ENCODE peak calls at places on chromosomes 16 and 17, in four cellular contexts. R, B, L and O are unnamed samples.
A peak's percentile ranks its signal among the peaks of the same experiment; 100 is the strongest.

GRCh38 chr17:39001703-39002637 is 34.8 kb upstream of the FBXO47 start:
- DNase-seq in R (no peak), B (no peak), L (no peak), O (no peak)

GRCh38 chr16:11403920-11404319 is 58.7 kb downstream of the RMI2 start:
- DNase-seq in R (no peak), B (no peak), L (no peak), O (no peak)

GRCh38 chr16:48317614-48318013 is 67.6 kb downstream of the SIAH1 start:
- DNase-seq in R (no peak), B (no peak), L (no peak), O (no peak)

GRCh38 chr16:80824623-80825364 is 20.4 kb upstream of the CDYL2 start:
- DNase-seq in R (peak; percentile 7), B (no peak), L (peak; percentile 59), O (peak; percentile 62)

GRCh38 chr17:57584050-57584551 is 161.0 kb downstream of the CCDC182 start:
- DNase-seq in R (no peak), B (peak; percentile 10), L (no peak), O (no peak)

GRCh38 chr17:2022647-2023046 is 2.5 kb downstream of the RTN4RL1 start:
- DNase-seq in R (no peak), B (no peak), L (no peak), O (no peak)

GRCh38 chr17:7587420-7587786 is 2.5 kb downstream of the SOX15 start:
- DNase-seq in R (no peak), B (no peak), L (no peak), O (no peak)

GRCh38 chr17:28509784-28510183 is 3.6 kb downstream of the FOXN1 start:
- DNase-seq in R (no peak), B (no peak), L (no peak), O (no peak)

GRCh38 chr16:11272921-11273720 is at the start of gene PRM3:
- DNase-seq in R (no peak), B (no peak), L (no peak), O (no peak)

GRCh38 chr16:28898266-28898665 is 20.0 kb downstream of the ATP2A1 start:
- DNase-seq in R (no peak), B (no peak), L (no peak), O (no peak)

GRCh38 chr17:7004398-7005253 is 7.8 kb upstream of the RNASEK start:
- DNase-seq in R (peak; percentile 26), B (no peak), L (peak; percentile 76), O (no peak)

GRCh38 chr16:46638947-46639925 is 18.1 kb upstream of the SHCBP1 start:
- DNase-seq in R (no peak), B (no peak), L (no peak), O (no peak)

DNA sequence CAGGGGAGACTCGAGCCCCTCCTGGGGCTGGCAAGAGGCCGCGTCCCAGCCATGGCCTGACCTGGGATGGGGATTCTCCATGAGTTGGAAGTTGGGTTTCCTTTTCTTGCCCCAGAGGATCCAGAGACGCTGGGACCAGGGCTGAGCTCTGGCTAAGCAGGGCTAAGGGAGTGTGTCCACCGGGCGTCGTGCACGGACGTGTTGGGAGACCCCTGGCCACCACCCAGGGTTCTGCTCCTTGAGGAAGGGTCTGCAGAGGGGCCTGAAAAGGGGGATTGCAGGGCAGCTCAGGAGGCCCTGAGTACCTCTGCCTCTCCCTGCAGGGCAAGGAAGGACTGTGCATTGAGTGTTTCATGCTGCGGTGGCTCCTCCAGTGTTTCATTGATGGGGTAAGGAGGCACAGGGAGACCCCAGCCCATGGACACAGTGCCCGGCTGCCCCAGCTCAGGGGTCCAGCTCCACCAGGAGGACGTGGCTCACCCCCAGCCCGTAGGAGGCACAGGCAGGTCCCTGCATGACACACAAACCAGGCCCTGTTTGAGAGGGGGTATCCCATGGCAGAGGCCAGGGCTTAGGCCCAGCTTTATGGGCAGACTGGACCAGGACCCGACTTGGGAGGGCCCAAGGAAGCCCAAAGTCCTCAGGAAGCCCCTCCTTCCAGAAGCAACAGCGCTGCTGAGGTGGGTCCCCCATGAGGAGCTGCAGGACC is 47.5 kb downstream of the USP22 start:
- DNase-seq in R (no peak), B (no peak), L (no peak), O (no peak)
- H3K9ac ChIP-seq in R (no peak overlapping the region), B (no peak overlapping the region), L (no peak overlapping the region), O (no peak overlapping the region)

GRCh38 chr17:65081439-65081838 is 24.9 kb upstream of the GNA13 start:
- DNase-seq in R (no peak), B (no peak), L (no peak), O (no peak)

GRCh38 chr17:65074778-65075250 is 18.3 kb upstream of the GNA13 start:
- DNase-seq in R (no peak), B (no peak), L (peak; percentile 60), O (no peak)

GRCh38 chr17:65079489-65079900 is 23.0 kb upstream of the GNA13 start:
- DNase-seq in R (no peak), B (no peak), L (no peak), O (no peak)

GRCh38 chr17:65072577-65073178 is 16.1 kb upstream of the GNA13 start:
- DNase-seq in R (no peak), B (no peak), L (peak; percentile 55), O (no peak)

DNA sequence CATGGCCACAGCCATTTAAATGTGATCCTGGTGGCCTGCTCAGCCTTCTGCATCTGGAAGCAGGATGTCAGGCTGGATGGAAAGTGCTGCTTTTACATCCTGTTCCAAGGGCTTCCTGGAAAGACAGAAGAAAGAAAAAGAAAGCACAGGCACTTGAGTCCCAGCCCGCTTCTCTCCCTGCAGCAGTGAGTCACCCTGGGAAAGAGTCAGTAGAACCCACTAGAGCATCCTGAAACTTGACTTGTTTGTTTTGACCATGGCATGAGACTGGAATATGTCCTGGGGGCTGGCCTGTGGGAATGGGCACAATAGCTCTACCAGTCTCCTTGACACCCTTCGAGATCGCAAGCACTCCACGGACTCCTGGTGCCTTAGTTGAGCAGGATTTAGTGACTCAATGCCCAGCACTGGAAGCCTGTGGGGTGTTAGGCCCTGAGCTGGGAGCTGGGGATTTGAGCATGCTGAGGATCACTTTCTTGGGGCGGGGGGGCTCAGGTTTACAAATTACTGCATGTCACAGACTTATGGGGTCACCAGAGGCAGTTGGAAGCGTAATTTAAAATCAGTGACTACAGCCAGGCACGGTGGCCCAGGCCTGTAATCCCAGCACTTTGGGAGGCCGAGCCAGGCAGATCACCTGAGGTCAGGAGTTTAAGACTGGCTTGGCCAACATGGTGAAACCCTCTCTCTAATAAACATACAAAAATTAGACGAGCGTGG is 22.1 kb upstream of the GNA13 start:
- DNase-seq in R (no peak), B (no peak), L (no peak), O (no peak)
- TF ChIP-seq YY1 in R (no peak), B (no peak), L (no peak), O (no peak)

DNA sequence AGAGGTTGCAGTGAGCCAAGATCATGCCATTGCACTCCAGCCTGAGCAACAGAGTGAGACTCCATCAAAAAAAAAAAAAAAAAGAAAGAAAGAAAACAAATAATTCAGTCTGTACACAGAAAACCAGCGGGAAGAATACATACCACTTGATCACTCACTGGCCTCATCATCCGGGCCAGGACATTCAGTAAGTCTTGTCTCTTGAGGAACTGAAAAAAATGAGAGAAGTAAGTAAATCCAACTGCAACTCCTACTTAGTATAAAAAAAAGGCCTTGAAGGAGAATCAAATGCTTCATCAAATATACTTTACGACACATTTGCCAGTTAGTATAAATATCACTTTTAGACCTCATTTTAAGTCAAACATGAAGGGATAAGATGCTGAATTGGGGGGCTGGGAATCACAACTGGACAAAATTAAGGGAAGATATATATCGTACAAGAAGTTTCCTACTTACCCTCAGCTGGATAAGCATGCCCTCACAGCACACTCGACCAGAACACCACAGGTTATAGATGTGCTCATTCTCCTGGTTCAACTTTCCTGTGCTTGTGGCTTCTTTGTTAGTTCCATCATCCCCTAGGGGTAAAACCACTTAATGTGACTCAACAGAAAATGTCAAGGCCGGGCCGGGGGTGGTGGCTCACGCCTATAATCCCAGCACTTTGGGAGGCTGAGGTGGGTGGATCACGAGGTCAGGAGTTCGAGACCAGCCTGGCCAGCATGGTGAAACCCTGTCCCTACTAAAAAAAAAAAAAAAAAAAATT is 12.4 kb downstream of the CCDC47 start:
- DNase-seq in R (no peak), B (no peak), L (no peak), O (no peak)
- TF ChIP-seq SUZ12 in R (no peak), B (no peak), L (no peak), O (no peak)

DNA sequence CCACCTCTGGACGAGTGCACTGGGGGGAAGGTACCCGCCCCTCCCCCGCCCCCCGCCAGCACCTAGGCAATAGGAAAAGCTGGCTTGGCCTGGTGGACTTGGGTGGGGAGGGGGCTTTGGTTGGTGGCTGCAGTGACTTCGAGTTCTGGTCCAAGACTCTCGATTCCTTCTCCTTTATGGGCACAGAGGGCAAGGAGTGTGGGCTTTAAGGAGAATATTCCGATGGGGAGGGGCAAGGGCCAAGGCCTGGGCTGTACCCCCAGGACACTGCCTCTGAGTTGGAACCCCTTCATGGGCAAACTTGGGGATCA is 409 bp downstream of the ACSF2 start:
- DNase-seq in R (no peak), B (no peak), L (no peak), O (no peak)
- H3K9ac ChIP-seq in R (peak overlapping the region; percentile 76), B (peak overlapping the region; percentile 68), L (peak overlapping the region; percentile 84), O (peak overlapping the region; percentile 87)

DNA sequence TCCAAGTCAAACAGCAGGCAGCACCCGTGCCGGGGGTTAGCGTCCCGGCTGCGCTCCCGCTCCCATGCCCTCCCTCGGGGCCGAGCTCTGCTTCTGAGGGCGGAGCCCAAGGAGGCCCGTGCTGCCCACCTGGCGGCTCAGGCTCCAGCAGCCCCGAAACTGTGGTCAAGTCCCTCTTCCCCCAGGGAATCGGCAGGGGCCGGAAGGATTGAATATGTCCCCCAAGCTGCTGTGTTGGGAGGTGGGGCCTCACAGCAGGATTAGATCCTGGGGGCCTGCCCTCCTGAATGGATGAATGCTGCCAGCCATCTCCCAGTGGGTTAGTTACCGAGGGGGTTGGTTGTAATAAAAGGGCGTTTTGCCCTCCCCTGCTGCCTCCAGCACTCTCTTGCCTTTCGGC is 33.9 kb downstream of the MAP2K3 start:
- DNase-seq in R (no peak), B (peak; percentile 27), L (no peak), O (no peak)
- TF ChIP-seq YY1 in R (no peak), B (no peak), L (no peak), O (no peak)

DNA sequence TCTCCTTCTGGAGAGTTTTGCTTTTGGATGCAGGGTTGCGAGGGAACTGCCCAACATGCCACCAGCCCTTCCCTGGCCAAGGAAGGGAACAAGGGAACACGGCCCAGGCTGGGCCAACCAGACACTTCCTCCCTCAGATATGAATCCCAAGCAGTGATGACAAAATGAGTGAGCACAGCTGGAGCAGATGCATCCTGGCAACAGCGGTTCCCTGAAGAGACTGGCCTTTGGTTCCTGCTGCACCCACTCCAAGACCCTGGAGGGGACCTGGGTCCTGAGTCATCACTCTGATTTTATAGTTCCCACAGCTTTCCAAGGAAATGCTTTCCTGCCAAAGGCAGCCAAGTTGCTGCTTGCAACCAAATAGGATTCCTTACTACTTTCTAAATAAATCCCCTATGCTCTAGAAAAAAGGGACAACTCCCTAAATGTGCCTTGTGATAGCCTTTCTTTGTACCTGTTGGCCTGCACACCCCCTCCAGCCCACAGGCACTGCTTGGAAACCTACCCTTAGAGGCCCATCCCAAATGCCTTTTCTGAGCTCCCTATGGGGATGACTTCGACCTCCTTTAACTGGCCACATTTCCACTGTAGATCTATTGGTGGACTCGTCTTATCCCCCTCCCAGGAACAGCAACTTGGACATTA is 5.3 kb downstream of the ST3GAL2 start:
- DNase-seq in R (no peak), B (no peak), L (no peak), O (no peak)
- TF ChIP-seq SUZ12 in R (no peak), B (no peak), L (no peak), O (no peak)

GRCh38 chr17:76714822-76715461 is 4.2 kb upstream of the MXRA7 start:
- DNase-seq in R (no peak), B (no peak), L (no peak), O (no peak)

GRCh38 chr17:76718516-76718915 is 7.8 kb upstream of the MXRA7 start:
- DNase-seq in R (no peak), B (no peak), L (no peak), O (no peak)

GRCh38 chr17:76716146-76716833 is 5.5 kb upstream of the MXRA7 start:
- DNase-seq in R (no peak), B (no peak), L (no peak), O (no peak)

GRCh38 chr17:76715462-76715830 is 4.7 kb upstream of the MXRA7 start:
- DNase-seq in R (no peak), B (no peak), L (no peak), O (no peak)

GRCh38 chr17:76716834-76717205 is 6.1 kb upstream of the MXRA7 start:
- DNase-seq in R (no peak), B (no peak), L (no peak), O (no peak)
- H3K9ac ChIP-seq in R (no peak overlapping the region), B (no peak overlapping the region), L (no peak overlapping the region), O (no peak overlapping the region)